ENCODE peak calls at places on chromosomes 4 and X, in five cellular contexts. X is fibroblast of lung, Z is neural progenitor cell, U is H1, V is HepG2. R is an unnamed sample. For H3K36me3, the result is how much of the 10 kb centered on the place peaks cover.

GRCh38 chrX:97267376-97267775 is 383.7 kb downstream of the RPA4 start:
- DNase-seq in Z (no peak), V (no peak), X (peak), U (no peak), R (no peak)

GRCh38 chr4:151786158-151786495 is 25.3 kb upstream of the GATB start:
- DNase-seq in V (no peak), Z (no peak), U (no peak), X (no peak), R (no peak)

GRCh38 chr4:152640058-152640921 is 39.5 kb downstream of the TMEM154 start:
- DNase-seq in Z (peak), X (no peak), U (no peak), V (no peak), R (peak)

GRCh38 chrX:8704184-8704583 is 27.8 kb downstream of the ANOS1 start:
- DNase-seq in U (no peak), X (no peak), Z (no peak), V (no peak), R (no peak)

GRCh38 chr4:173834151-173834550 is 304.1 kb upstream of the HAND2 start:
- DNase-seq in V (no peak), X (no peak), U (no peak), Z (no peak), R (peak)

GRCh38 chrX:21865436-21865835 is 9.6 kb downstream of the YY2 start:
- DNase-seq in Z (no peak), V (no peak), U (no peak), X (peak), R (no peak)

GRCh38 chrX:21725498-21725897 is 32.4 kb downstream of the SMPX start:
- DNase-seq in Z (peak), X (peak), V (peak), U (no peak), R (peak)

GRCh38 chr4:121758896-121759568 is 5.9 kb downstream of the SMIM43 start:
- DNase-seq in V (no peak), Z (no peak), X (no peak), U (no peak), R (no peak)

GRCh38 chrX:50082741-50083140 is 118.1 kb downstream of the AKAP4 start:
- DNase-seq in Z (no peak), V (no peak), U (no peak), X (no peak), R (no peak)

GRCh38 chr4:149897784-149898183 is 82.1 kb upstream of the IQCM start:
- DNase-seq in U (no peak), Z (peak), V (no peak), X (peak), R (peak)

GRCh38 chr4:75831856-75832405 is 70.3 kb downstream of the PPEF2 start:
- DNase-seq in U (no peak), Z (peak), X (no peak), V (no peak), R (no peak)

GRCh38 chr4:149101649-149102048 is 659.4 kb upstream of the NR3C2 start:
- DNase-seq in U (no peak), V (no peak), Z (no peak), X (no peak), R (no peak)

GRCh38 chr4:176587920-176588319 is 204.8 kb downstream of the VEGFC start:
- DNase-seq in V (no peak), X (peak), Z (no peak), U (no peak), R (no peak)

GRCh38 chr4:126776361-126776760 is 856.4 kb upstream of the INTU start:
- DNase-seq in Z (no peak), U (no peak), X (no peak), V (no peak), R (no peak)

GRCh38 chr4:126779446-126780166 is 853.2 kb upstream of the INTU start:
- DNase-seq in V (no peak), Z (no peak), U (no peak), X (no peak), R (no peak)

GRCh38 chr4:126777649-126778048 is 855.1 kb upstream of the INTU start:
- DNase-seq in X (peak), V (no peak), U (no peak), Z (no peak), R (no peak)

GRCh38 chr4:126779001-126779400 is 853.8 kb upstream of the INTU start:
- DNase-seq in V (no peak), U (no peak), X (no peak), Z (no peak), R (no peak)

GRCh38 chr4:126778348-126778747 is 854.4 kb upstream of the INTU start:
- DNase-seq in V (no peak), U (no peak), X (peak), Z (no peak), R (no peak)
- H3K9ac ChIP-seq in V (no peak), U (no peak), X (no peak), Z (no peak), R (no peak)

DNA sequence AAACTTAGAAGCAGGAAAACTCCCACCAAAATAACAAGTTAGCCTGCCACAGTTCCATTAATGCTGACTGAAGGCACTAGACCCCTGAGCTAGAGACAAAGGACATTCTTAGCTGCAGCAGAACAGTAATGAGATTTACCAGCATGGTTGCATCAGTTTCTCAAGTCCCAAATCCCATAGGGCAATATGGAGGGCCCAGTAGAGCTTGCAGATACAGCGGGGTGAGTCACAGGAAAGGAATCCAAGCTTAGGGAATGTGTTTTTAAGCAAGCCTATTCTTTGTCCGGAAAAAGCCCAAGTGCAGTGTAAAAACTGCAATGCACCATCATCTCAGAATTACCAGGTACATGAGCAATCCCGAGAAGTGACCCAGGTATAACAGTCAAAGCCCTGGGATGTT is 51.3 kb upstream of the EXOC1L start:
- DNase-seq in Z (peak), V (peak), U (no peak), X (peak), R (no peak)
- H2AFZ ChIP-seq in Z (peak), V (no peak), U (peak), X (no peak), R (no peak)

DNA sequence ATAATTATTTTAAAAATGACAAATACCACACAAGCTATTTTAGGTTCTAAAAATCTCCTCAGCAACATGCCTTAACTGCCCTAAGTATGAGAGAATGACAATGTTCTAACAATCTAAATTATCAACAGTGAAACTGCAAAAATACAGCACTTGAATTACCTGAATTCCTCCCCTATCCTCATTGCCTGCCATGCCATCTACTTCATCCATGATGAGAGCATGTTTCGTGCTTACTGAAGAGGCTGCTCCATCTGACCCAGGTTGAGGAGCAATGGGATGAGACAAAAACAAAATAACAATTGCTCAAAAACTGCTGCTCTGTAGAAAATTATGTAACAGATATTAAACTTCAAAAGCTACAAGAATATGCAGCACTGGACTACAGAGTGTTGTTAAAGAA is 63.3 kb downstream of the RFC1 start:
- DNase-seq in V (no peak), Z (no peak), U (no peak), X (no peak), R (no peak)
- H3K36me3 ChIP-seq in V (half or more), Z (under half), U (half or more), X (under half), R (half or more)

GRCh38 chrX:1178580-1179057 is 33.8 kb downstream of the CRLF2 start:
- DNase-seq in U (peak), V (no peak), Z (peak), X (no peak), R (no peak)
- H3K9ac ChIP-seq in U (no peak), V (no peak), Z (no peak), X (no peak), R (no peak)

GRCh38 chr4:168560184-168560834 is 63.5 kb downstream of the PALLD start:
- DNase-seq in Z (no peak), V (no peak), X (peak), U (no peak), R (no peak)
- H2AFZ ChIP-seq in Z (no peak), V (no peak), X (no peak), U (no peak), R (no peak)

DNA sequence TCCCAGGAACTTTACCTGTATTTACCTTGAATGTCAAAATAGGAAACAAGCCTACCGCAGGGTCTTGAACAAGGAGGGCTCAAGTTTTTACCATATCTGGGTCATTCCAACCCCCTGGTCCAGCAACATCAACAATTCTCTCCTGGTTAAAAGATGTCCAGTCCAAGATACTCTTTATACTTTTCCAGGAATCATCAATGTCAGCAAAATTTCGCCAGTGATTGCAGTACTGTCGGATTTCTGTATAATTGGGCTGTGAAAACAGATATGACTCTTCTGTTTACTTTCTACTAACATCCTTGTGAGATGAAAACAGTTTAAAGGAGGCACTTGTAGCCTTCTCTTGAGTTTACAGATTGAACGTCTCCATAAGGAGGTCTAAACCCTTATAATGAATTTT is 7.9 kb downstream of the RPL36A start:
- DNase-seq in V (no peak), X (no peak), Z (no peak), U (no peak), R (no peak)
- H3K36me3 ChIP-seq in V (under half), X (under half), Z (under half), U (under half), R (under half)

R was measured in Karpas-422.